ENCODE peak calls at places on chromosomes 2 and 18, in nine cellular contexts. Z is RKO; B is sciatic nerve; F is activated T-cell treated with anti-CD3 and anti-CD28 coated beads for 1 hour; D is amygdala; R is iPS-NIHi11; U is G401; J is HTR-8/SVneo; L is activated naive CD8-positive, alpha-beta T cell treated with anti-CD3 and anti-CD28 coated beads, Interleukin-2, amount 10 ng/mL, durations not matched to agents 7 days and 5 days. C is an unnamed sample.

GRCh38 chr2:158580760-158581159 is 124.0 kb downstream of the PKP4 start:
- DNase-seq in Z (no peak), B (no peak), F (no peak), D (no peak), R (no peak), U (no peak), J (no peak), L (no peak), C (no peak)

GRCh38 chr2:212520340-212520739 is 18.3 kb downstream of the ERBB4 start:
- DNase-seq in Z (peak; percentile 40), B (no peak), F (no peak), D (no peak), R (no peak), U (peak; percentile 67), J (no peak), L (no peak), C (no peak)

GRCh38 chr2:26946841-26947784 is 23.3 kb upstream of the MAPRE3 start:
- DNase-seq in Z (no peak), B (no peak), F (no peak), D (no peak), R (peak; percentile 33), U (no peak), J (peak; percentile 28), L (no peak), C (no peak)

GRCh38 chr2:149204686-149205085 is 125.7 kb upstream of the LYPD6 start:
- DNase-seq in Z (no peak), B (no peak), F (no peak), D (no peak), R (no peak), U (no peak), J (no peak), L (no peak), C (no peak)

GRCh38 chr2:9639000-9639602 is 8.3 kb upstream of the YWHAQ start:
- DNase-seq in Z (no peak), B (no peak), F (no peak), D (no peak), R (no peak), U (no peak), J (no peak), L (no peak), C (no peak)

GRCh38 chr2:191675807-191676667 is 1.9 kb upstream of the NABP1 start:
- DNase-seq in Z (no peak), B (peak; percentile 64), F (peak; percentile 35), D (no peak), R (no peak), U (no peak), J (no peak), L (peak; percentile 53), C (no peak)

GRCh38 chr2:144539170-144539863 is 19.4 kb upstream of the ZEB2 start:
- DNase-seq in Z (no peak), B (no peak), F (no peak), D (no peak), R (no peak), U (no peak), J (no peak), L (no peak), C (no peak)

GRCh38 chr2:104033399-104033798 is 820.5 kb upstream of the POU3F3 start:
- DNase-seq in Z (peak; percentile 35), B (no peak), F (no peak), D (no peak), R (no peak), U (peak; percentile 19), J (no peak), L (no peak), C (no peak)

GRCh38 chr2:97707428-97708380 is 5.7 kb upstream of the ZAP70 start:
- DNase-seq in Z (no peak), B (no peak), F (no peak), D (no peak), R (no peak), U (no peak), J (no peak), L (peak; percentile 29), C (no peak)

GRCh38 chr2:28168376-28168775 is 224.3 kb upstream of the FOSL2 start:
- DNase-seq in Z (no peak), B (no peak), F (no peak), D (no peak), R (no peak), U (no peak), J (no peak), L (no peak), C (no peak)

GRCh38 chr18:36831139-36831538 is 2.2 kb downstream of the KIAA1328 start:
- DNase-seq in Z (peak; percentile 68), B (no peak), F (no peak), D (no peak), R (no peak), U (no peak), J (no peak), L (no peak), C (no peak)

GRCh38 chr2:94870392-94871225 is 621 bp upstream of the TEKT4 start:
- DNase-seq in Z (no peak), B (peak; percentile 33), F (no peak), D (no peak), R (no peak), U (no peak), J (no peak), L (peak; percentile 62), C (peak; percentile 71)

GRCh38 chr18:28204154-28204553 is 27.2 kb upstream of the CDH2 start:
- DNase-seq in Z (no peak), B (no peak), F (no peak), D (no peak), R (peak; percentile 7), U (no peak), J (peak; percentile 42), L (no peak), C (no peak)

GRCh38 chr2:120395221-120395620 is 49.3 kb downstream of the INHBB start:
- DNase-seq in Z (no peak), B (peak; percentile 42), F (no peak), D (no peak), R (no peak), U (no peak), J (no peak), L (no peak), C (no peak)

GRCh38 chr18:79624356-79624961 is 55.1 kb upstream of the CTDP1 start:
- DNase-seq in Z (no peak), B (peak; percentile 28), F (no peak), D (no peak), R (no peak), U (no peak), J (no peak), L (no peak), C (no peak)

GRCh38 chr2:237739101-237739500 is 59.5 kb upstream of the RBM44 start:
- DNase-seq in Z (no peak), B (no peak), F (no peak), D (no peak), R (peak; percentile 39), U (no peak), J (no peak), L (no peak), C (no peak)

GRCh38 chr18:55322176-55322735 is 265.7 kb downstream of the TCF4 start:
- DNase-seq in Z (no peak), B (peak; percentile 86), F (no peak), D (no peak), R (peak; percentile 68), U (peak; percentile 91), J (peak; percentile 41), L (peak; percentile 30), C (peak; percentile 71)

GRCh38 chr2:120741514-120742448 is 6.1 kb downstream of the GLI2 start:
- DNase-seq in Z (no peak), B (no peak), F (no peak), D (no peak), R (peak; percentile 55), U (no peak), J (no peak), L (no peak), C (peak; percentile 40)

GRCh38 chr18:21481739-21482138 is 118.8 kb downstream of the ESCO1 start:
- DNase-seq in Z (no peak), B (no peak), F (no peak), D (no peak), R (no peak), U (no peak), J (no peak), L (no peak), C (no peak)

GRCh38 chr2:167438206-167438605 is 549.9 kb downstream of the XIRP2 start:
- DNase-seq in Z (peak; percentile 90), B (no peak), F (no peak), D (no peak), R (peak; percentile 26), U (no peak), J (no peak), L (no peak), C (no peak)

GRCh38 chr2:236769981-236770671 is 200.5 kb downstream of the ACKR3 start:
- DNase-seq in Z (peak; percentile 85), B (no peak), F (no peak), D (no peak), R (no peak), U (no peak), J (peak; percentile 85), L (no peak), C (no peak)

GRCh38 chr18:67219821-67220220 is 296.7 kb downstream of the DSEL start:
- DNase-seq in Z (no peak), B (no peak), F (no peak), D (no peak), R (no peak), U (peak; percentile 77), J (no peak), L (no peak), C (no peak)

GRCh38 chr18:13286456-13287125 is 68.0 kb downstream of the LDLRAD4 start:
- DNase-seq in Z (no peak), B (no peak), F (no peak), D (no peak), R (no peak), U (no peak), J (no peak), L (no peak), C (no peak)

GRCh38 chr2:1483551-1483950 is 70.3 kb downstream of the TPO start:
- DNase-seq in Z (no peak), B (peak; percentile 6), F (no peak), D (no peak), R (no peak), U (no peak), J (no peak), L (no peak), C (no peak)

GRCh38 chr2:60544980-60545560 is 8.4 kb downstream of the BCL11A start:
- DNase-seq in Z (no peak), B (no peak), F (no peak), D (no peak), R (no peak), U (no peak), J (no peak), L (no peak), C (no peak)

GRCh38 chr2:220460257-220460985 is 833.0 kb downstream of the SLC4A3 start:
- DNase-seq in Z (peak; percentile 18), B (no peak), F (no peak), D (no peak), R (peak; percentile 42), U (no peak), J (peak; percentile 4), L (no peak), C (no peak)

GRCh38 chr2:45578056-45578843 is 32.8 kb downstream of the SRBD1 start:
- DNase-seq in Z (peak; percentile 56), B (no peak), F (peak; percentile 11), D (no peak), R (peak; percentile 54), U (no peak), J (no peak), L (no peak), C (peak; percentile 18)

GRCh38 chr2:232219932-232220331 is 158.6 kb upstream of the ALPP start:
- DNase-seq in Z (no peak), B (no peak), F (no peak), D (no peak), R (no peak), U (no peak), J (no peak), L (no peak), C (no peak)

C was measured in glutamatergic neuron.